ENCODE peak calls at places on chromosomes 11 and 22, in six cellular contexts. P is HCT116, B is SK-N-SH, E is neural progenitor cell, H is GM23248, R is MM.1S. K is an unnamed sample.
A peak's percentile ranks its signal among the peaks of the same experiment; 100 is the strongest.

GRCh38 chr11:133787379-133788103 is 57.8 kb downstream of the SPATA19 start:
- DNase-seq in P (no peak), B (no peak), E (peak; percentile 57), H (no peak), R (no peak), K (no peak)

GRCh38 chr11:4095509-4096230 is 1.1 kb downstream of the RRM1 start:
- DNase-seq in P (no peak), B (peak; percentile 27), E (no peak), H (peak; percentile 85), R (peak; percentile 14), K (peak; percentile 34)

GRCh38 chr11:69212121-69213110 is 56.7 kb downstream of the SMIM38 start:
- DNase-seq in P (no peak), B (peak; percentile 66), E (peak; percentile 34), H (no peak), R (no peak), K (no peak)

GRCh38 chr22:23281406-23282088 is 101.2 kb downstream of the BCR start:
- DNase-seq in P (peak; percentile 19), B (peak; percentile 93), E (peak; percentile 89), H (peak; percentile 71), R (peak; percentile 77), K (peak; percentile 76)

GRCh38 chr22:22527312-22527711 is 7.2 kb upstream of the ZNF280A start:
- DNase-seq in P (no peak), B (no peak), E (no peak), H (no peak), R (no peak), K (no peak)

GRCh38 chr11:93735627-93736026 is 5.7 kb downstream of the TAF1D start:
- DNase-seq in P (no peak), B (no peak), E (no peak), H (no peak), R (no peak), K (no peak)

GRCh38 chr22:38441620-38442287 is 13.2 kb downstream of the KCNJ4 start:
- DNase-seq in P (no peak), B (no peak), E (no peak), H (no peak), R (no peak), K (no peak)

GRCh38 chr22:19851291-19852176 is 3.1 kb downstream of the GNB1L start:
- DNase-seq in P (no peak), B (no peak), E (no peak), H (no peak), R (no peak), K (no peak)

GRCh38 chr11:70734911-70735310 is 336.6 kb downstream of the CTTN start:
- DNase-seq in P (no peak), B (no peak), E (no peak), H (no peak), R (no peak), K (no peak)

GRCh38 chr22:37563153-37564081 is 3.1 kb downstream of the CDC42EP1 start:
- DNase-seq in P (peak; percentile 57), B (no peak), E (no peak), H (peak; percentile 98), R (no peak), K (peak; percentile 92)

GRCh38 chr11:128835741-128836410 is 31.2 kb downstream of the KCNJ1 start:
- DNase-seq in P (no peak), B (no peak), E (no peak), H (no peak), R (no peak), K (no peak)

GRCh38 chr11:95453616-95454118 is 222.7 kb upstream of the SESN3 start:
- DNase-seq in P (peak; percentile 6), B (no peak), E (no peak), H (peak; percentile 59), R (no peak), K (peak; percentile 46)

GRCh38 chr11:111112614-111113013 is 132.9 kb upstream of the POU2AF2 start:
- DNase-seq in P (no peak), B (no peak), E (no peak), H (no peak), R (no peak), K (no peak)

GRCh38 chr11:10076458-10077141 is 217.4 kb downstream of the SBF2 start:
- DNase-seq in P (peak; percentile 19), B (no peak), E (peak; percentile 61), H (peak; percentile 24), R (peak; percentile 39), K (peak; percentile 59)

GRCh38 chr11:79413258-79413657 is 27.6 kb downstream of the TENM4 start:
- DNase-seq in P (no peak), B (peak; percentile 77), E (peak; percentile 68), H (peak; percentile 96), R (no peak), K (no peak)
- TF ChIP-seq EZH2phosphoT487 in P (no peak), B (no peak), E (no peak), H (no peak), R (no peak), K (no peak)

GRCh38 chr11:14347494-14347893 is 11.5 kb downstream of the RRAS2 start:
- DNase-seq in P (no peak), B (no peak), E (no peak), H (no peak), R (no peak), K (no peak)
- H3K9ac ChIP-seq in P (no peak overlapping the region), B (no peak overlapping the region), E (no peak overlapping the region), H (no peak overlapping the region), R (no peak overlapping the region), K (no peak overlapping the region)

GRCh38 chr22:27877501-27877900 is 41.6 kb downstream of the PITPNB start:
- DNase-seq in P (no peak), B (no peak), E (no peak), H (no peak), R (peak; percentile 78), K (no peak)

GRCh38 chr22:27879923-27880322 is 39.1 kb downstream of the PITPNB start:
- DNase-seq in P (peak; percentile 13), B (peak; percentile 55), E (peak; percentile 69), H (peak; percentile 76), R (peak; percentile 39), K (peak; percentile 49)

GRCh38 chr22:27880778-27881394 is 38.2 kb downstream of the PITPNB start:
- DNase-seq in P (peak; percentile 47), B (peak; percentile 38), E (peak; percentile 67), H (peak; percentile 76), R (peak; percentile 57), K (peak; percentile 72)

GRCh38 chr22:27883656-27884350 is 35.3 kb downstream of the PITPNB start:
- DNase-seq in P (no peak), B (no peak), E (no peak), H (no peak), R (no peak), K (no peak)

GRCh38 chr22:27881404-27881803 is 37.7 kb downstream of the PITPNB start:
- DNase-seq in P (no peak), B (no peak), E (peak; percentile 47), H (peak; percentile 34), R (no peak), K (no peak)
- H4K20me1 ChIP-seq in P (peaks cover 37% of the 10 kb centered on the region), B (peaks cover 35% of the 10 kb centered on the region), E (peaks cover 72% of the 10 kb centered on the region), H (peaks cover 6% of the 10 kb centered on the region), R (peaks cover 19% of the 10 kb centered on the region), K (peaks cover 13% of the 10 kb centered on the region)

DNA sequence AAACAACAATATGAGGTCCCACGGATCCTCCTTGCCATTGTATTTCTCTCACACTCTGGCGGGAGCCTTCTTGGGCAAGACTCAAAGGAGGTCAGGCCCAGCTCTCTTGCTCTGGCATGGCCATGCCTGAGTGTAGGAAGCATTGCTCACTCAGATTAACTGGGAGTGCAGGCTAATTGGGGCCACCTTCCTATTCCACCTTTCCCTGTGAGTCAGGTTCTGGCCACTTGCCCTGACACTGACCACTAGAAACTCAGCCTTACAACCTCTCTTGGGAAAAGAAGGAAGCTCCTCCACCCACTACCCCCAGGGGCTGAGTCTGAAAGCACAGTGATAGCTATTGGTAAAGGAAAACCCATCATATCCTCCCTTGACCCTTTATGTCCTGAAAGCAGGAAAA is 121.8 kb upstream of the NTM start:
- DNase-seq in P (no peak), B (no peak), E (no peak), H (peak; percentile 8), R (no peak), K (peak; percentile 7)
- TF ChIP-seq EZH2phosphoT487 in P (no peak), B (no peak), E (no peak), H (no peak), R (no peak), K (no peak)

DNA sequence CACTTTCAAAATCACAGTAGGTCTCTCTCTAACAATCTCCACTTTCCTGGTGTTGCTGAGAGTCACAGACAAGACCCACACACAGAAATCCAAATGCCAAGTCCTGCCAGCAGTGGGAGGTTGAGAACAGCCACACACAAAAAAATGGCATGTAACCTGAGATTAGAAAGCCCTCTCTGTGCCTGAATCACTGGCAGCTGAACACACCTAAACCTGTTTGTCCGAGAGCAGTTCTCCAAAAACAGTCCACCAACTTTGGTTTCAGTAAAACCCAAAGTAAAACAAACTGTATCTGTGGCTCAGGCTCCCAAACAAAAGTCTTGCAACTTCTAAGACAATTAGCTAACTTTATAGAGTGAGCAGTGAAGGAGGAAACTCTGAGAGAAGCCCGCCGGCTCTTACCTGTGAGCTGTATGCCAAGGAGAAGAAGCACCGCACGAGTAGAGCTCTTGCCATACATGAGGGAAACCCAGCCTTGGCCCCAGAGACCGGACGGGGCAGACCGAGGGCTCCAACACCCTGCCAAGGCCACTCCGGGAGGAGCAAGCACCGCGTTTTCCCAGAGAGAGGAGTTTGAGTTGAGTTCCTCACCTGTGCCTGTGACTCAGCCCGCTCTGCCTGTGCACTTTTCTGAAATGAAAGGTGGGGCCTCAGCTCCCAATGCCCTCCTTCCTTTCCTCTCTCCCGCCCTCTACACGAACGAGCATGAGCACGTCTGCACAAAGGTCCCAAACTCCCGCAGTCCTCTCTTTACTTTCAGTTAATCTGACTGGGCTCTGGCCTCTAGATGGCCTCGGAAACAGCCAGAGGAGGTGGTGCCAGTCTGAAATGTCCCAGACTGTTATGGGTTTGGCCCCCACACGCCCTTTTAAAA is at the start of gene MPZL2:
- DNase-seq in P (peak; percentile 65), B (no peak), E (peak; percentile 63), H (peak; percentile 11), R (peak; percentile 69), K (peak; percentile 95)
- H3K9ac ChIP-seq in P (peak within 1 kb of the TSS; percentile 64), B (no peak within 1 kb of the TSS), E (no peak within 1 kb of the TSS), H (no peak within 1 kb of the TSS), R (peak within 1 kb of the TSS; percentile 52), K (peak within 1 kb of the TSS; percentile 87)

DNA sequence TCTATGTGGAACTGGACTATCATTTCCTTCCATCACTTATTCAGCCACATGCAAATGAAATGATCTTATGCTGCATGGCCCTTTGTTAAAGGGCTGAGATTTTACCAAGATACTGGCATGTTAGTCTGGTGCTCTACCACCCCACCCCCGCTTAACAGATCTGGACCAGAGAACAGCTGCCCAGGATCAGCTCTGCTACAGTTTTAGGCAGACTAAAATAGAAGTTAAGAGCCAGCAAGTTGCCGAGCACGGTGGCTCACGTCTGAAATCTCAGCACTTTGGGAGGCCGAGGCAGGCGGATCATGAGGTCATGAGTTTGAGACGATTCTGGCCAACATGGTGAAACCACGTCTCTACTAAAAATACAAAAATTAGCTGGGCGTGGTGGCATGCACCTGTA is 4.6 kb downstream of the DDB1 start:
- DNase-seq in P (no peak), B (no peak), E (no peak), H (no peak), R (no peak), K (no peak)
- H4K20me1 ChIP-seq in P (no peaks in the 10 kb centered on the region), B (peaks cover 38% of the 10 kb centered on the region), E (peaks cover 49% of the 10 kb centered on the region), H (no peaks in the 10 kb centered on the region), R (peaks cover 11% of the 10 kb centered on the region), K (peaks cover 24% of the 10 kb centered on the region)